ENCODE peak calls at places on chromosomes 13 and 19, in four cellular contexts. I is activated gamma-delta T cell treated with Interleukin-2 at 50 U/mL for 16 hours, A is HCT116, H is thoracic aorta. Q is an unnamed sample.
A peak's percentile ranks its signal among the peaks of the same experiment; 100 is the strongest.

GRCh38 chr19:45164577-45165335 is 4.0 kb upstream of the NKPD1 start:
- DNase-seq in I (no peak), A (peak; percentile 83), H (no peak), Q (no peak)

GRCh38 chr13:92745233-92745632 is 481.4 kb upstream of the GPC6 start:
- DNase-seq in I (no peak), A (no peak), H (no peak), Q (no peak)

GRCh38 chr19:55956431-55956830 is 8.8 kb downstream of the NLRP8 start:
- DNase-seq in I (no peak), A (no peak), H (no peak), Q (no peak)

GRCh38 chr19:58538257-58539168 is 5.4 kb upstream of the TRIM28 start:
- DNase-seq in I (peak; percentile 48), A (no peak), H (no peak), Q (no peak)

GRCh38 chr19:16113727-16114126 is 2.0 kb downstream of the RAB8A start:
- DNase-seq in I (no peak), A (no peak), H (no peak), Q (no peak)

GRCh38 chr13:45216193-45216592 is 15.3 kb upstream of the KCTD4 start:
- DNase-seq in I (no peak), A (no peak), H (no peak), Q (no peak)

GRCh38 chr19:42028304-42029216 is 34.5 kb upstream of the ATP1A3 start:
- DNase-seq in I (no peak), A (peak; percentile 63), H (no peak), Q (no peak)

GRCh38 chr19:54029930-54030490 is 33.7 kb downstream of the VSTM1 start:
- DNase-seq in I (peak; percentile 50), A (peak; percentile 69), H (no peak), Q (no peak)

GRCh38 chr13:24217601-24218281 is 57.2 kb downstream of the SPATA13 start:
- DNase-seq in I (no peak), A (no peak), H (no peak), Q (no peak)

GRCh38 chr19:44627631-44628030 is 14.3 kb downstream of the IGSF23 start:
- DNase-seq in I (no peak), A (no peak), H (no peak), Q (no peak)

GRCh38 chr19:28324275-28325060 is 888.5 kb downstream of the UQCRFS1 start:
- DNase-seq in I (no peak), A (no peak), H (no peak), Q (no peak)

GRCh38 chr19:28446511-28446910 is 766.4 kb downstream of the UQCRFS1 start:
- DNase-seq in I (no peak), A (no peak), H (no peak), Q (no peak)

GRCh38 chr13:40779049-40779448 is 8.1 kb upstream of the MRPS31 start:
- DNase-seq in I (no peak), A (no peak), H (no peak), Q (no peak)

GRCh38 chr13:112725346-112726017 is 35.6 kb downstream of the ATP11A start:
- DNase-seq in I (no peak), A (peak; percentile 48), H (no peak), Q (no peak)

GRCh38 chr13:68697551-68697950 is 1410.1 kb upstream of the ATXN8OS start:
- DNase-seq in I (no peak), A (no peak), H (no peak), Q (no peak)

GRCh38 chr13:67130444-67130843 is 99.7 kb downstream of the PCDH9 start:
- DNase-seq in I (no peak), A (no peak), H (no peak), Q (no peak)

GRCh38 chr19:3319643-3320353 is 46.6 kb upstream of the NFIC start:
- DNase-seq in I (no peak), A (no peak), H (no peak), Q (no peak)

GRCh38 chr19:47227347-47228167 is 3.4 kb downstream of the BBC3 start:
- DNase-seq in I (peak; percentile 46), A (peak; percentile 87), H (peak; percentile 74), Q (no peak)

GRCh38 chr19:1082165-1082927 is 12.8 kb downstream of the POLR2E start:
- DNase-seq in I (peak; percentile 50), A (peak; percentile 89), H (no peak), Q (no peak)

GRCh38 chr19:5827891-5828660 is 11.4 kb downstream of the FUT6 start:
- DNase-seq in I (peak; percentile 95), A (peak; percentile 88), H (peak; percentile 36), Q (peak; percentile 67)

GRCh38 chr19:51366999-51367564 is 894 bp upstream of the ETFB start:
- DNase-seq in I (peak; percentile 24), A (no peak), H (no peak), Q (no peak)